ENCODE peak calls at places on chromosomes 5 and 9, in five cellular contexts. B is gastrocnemius medialis, Z is uterus, K is adrenal gland, P is A673. L is an unnamed sample. For H3K9me3, the result is how much of the 10 kb centered on the place peaks cover.

GRCh38 chr5:176407456-176408244 is 8.7 kb downstream of the CLTB start:
- DNase-seq in B (peak), Z (no peak), K (no peak), P (no peak), L (no peak)

GRCh38 chr5:108654042-108654441 is 93.7 kb upstream of the FER start:
- DNase-seq in B (no peak), Z (no peak), K (no peak), P (no peak), L (no peak)

GRCh38 chr5:170273968-170274710 is 23.4 kb downstream of the LCP2 start:
- DNase-seq in B (no peak), Z (no peak), K (peak), P (peak), L (no peak)

GRCh38 chr5:102545175-102545574 is 46.4 kb upstream of the SLCO6A1 start:
- DNase-seq in B (no peak), Z (no peak), K (no peak), P (peak), L (no peak)

GRCh38 chr9:70131296-70131695 is 87.6 kb downstream of the MAMDC2 start:
- DNase-seq in B (no peak), Z (no peak), K (no peak), P (no peak), L (no peak)

GRCh38 chr5:177043958-177044357 is 21.5 kb downstream of the ZNF346 start:
- DNase-seq in B (no peak), Z (no peak), K (no peak), P (no peak), L (no peak)

GRCh38 chr9:2622361-2623045 is 916 bp downstream of the VLDLR start:
- DNase-seq in B (peak), Z (peak), K (peak), P (peak), L (peak)

GRCh38 chr5:66828551-66829421 is 232.6 kb downstream of the MAST4 start:
- DNase-seq in B (peak), Z (peak), K (peak), P (peak), L (peak)

GRCh38 chr9:108994695-108995094 is 18.6 kb downstream of the CTNNAL1 start:
- DNase-seq in B (no peak), Z (no peak), K (peak), P (no peak), L (peak)

GRCh38 chr5:129244478-129244877 is 149.9 kb downstream of the ISOC1 start:
- DNase-seq in B (no peak), Z (no peak), K (no peak), P (no peak), L (no peak)

GRCh38 chr5:154723740-154724505 is 31.3 kb upstream of the LARP1 start:
- DNase-seq in B (no peak), Z (no peak), K (peak), P (no peak), L (no peak)

GRCh38 chr9:11933926-11934325 is 759.3 kb upstream of the TYRP1 start:
- DNase-seq in B (no peak), Z (no peak), K (no peak), P (peak), L (no peak)

GRCh38 chr9:104783588-104783987 is 19.7 kb downstream of the NIPSNAP3B start:
- DNase-seq in B (no peak), Z (no peak), K (peak), P (no peak), L (no peak)

GRCh38 chr9:108271646-108272349 is 584.0 kb downstream of the ACTL7B start:
- DNase-seq in B (no peak), Z (no peak), K (no peak), P (peak), L (no peak)

GRCh38 chr5:89324990-89325389 is 442.0 kb upstream of the MEF2C start:
- DNase-seq in B (no peak), Z (no peak), K (no peak), P (no peak), L (no peak)

GRCh38 chr9:16964228-16964627 is 93.8 kb upstream of the BNC2 start:
- DNase-seq in B (no peak), Z (no peak), K (no peak), P (peak), L (no peak)

GRCh38 chr5:148856009-148856367 is 29.6 kb downstream of the ADRB2 start:
- DNase-seq in B (no peak), Z (no peak), K (no peak), P (no peak), L (no peak)

GRCh38 chr9:113656771-113657670 is 193.5 kb downstream of the RGS3 start:
- DNase-seq in B (no peak), Z (no peak), K (no peak), P (no peak), L (no peak)

GRCh38 chr5:76986828-76987526 is 34.1 kb downstream of the CRHBP start:
- DNase-seq in B (no peak), Z (no peak), K (no peak), P (peak), L (no peak)

DNA sequence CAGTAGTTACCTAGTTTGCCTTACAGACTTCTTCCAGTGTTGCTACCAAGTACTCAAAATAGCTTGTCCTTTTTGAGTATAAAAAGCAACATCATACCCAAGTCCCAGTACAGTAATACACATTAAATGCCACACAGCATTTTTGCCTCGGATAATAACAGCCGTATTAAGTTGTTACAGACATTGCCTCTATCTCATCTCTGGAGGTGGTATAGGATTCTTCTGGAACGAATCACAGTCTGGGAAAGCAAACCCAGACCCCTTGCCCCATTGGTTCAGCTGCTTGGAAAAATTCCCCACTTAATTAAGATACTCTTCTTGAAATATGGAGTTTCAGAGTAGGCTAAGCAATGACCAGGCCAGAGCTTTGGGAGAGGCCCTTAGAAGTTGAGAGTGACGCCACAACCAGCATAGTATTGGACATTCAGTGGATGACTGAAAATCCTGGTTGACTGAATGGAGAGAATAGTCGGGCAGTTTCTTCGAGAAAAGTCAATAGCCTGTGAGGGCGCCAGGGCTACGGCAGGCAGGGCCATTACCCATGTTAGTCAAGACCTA is 252.3 kb downstream of the SLIT3 start:
- DNase-seq in B (no peak), Z (no peak), K (no peak), P (no peak), L (no peak)
- H3K4me3 ChIP-seq in B (no peak), Z (no peak), K (no peak), P (no peak), L (no peak)

DNA sequence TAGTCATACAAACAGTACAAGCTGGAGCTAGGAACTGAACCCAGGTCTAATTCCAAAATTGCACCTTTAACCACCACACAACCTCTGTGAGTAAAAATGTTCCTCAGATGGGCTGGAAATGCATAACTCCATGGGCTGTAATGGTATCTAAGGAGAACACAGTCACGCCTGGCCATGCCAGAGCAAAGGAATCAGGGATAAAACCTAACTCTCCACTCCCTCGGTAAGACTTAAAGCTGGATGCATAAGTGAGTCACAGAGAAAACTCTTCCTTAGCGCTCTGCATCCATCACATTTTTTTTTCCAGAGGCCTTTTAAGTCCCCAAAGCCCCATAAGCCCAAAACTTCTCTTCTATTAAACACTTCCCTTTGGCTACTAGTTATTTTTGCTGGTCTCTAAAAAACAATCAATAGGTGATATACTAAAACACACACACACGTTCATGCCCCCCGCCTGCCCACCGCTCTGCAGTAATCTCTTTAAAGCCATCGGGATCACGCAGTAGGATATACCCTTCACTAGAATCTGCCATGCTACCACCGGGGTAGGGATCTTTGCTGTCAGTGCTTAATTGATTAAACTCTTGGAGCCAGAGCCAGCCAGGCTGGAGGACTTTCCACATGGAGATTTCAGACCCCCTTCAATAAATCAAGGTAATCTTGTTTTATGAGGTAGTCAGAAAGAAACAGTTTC is 213.0 kb downstream of the MAPKAP1 start:
- DNase-seq in B (no peak), Z (no peak), K (no peak), P (no peak), L (no peak)
- H3K27ac ChIP-seq in B (no peak), Z (no peak), K (no peak), P (no peak), L (no peak)

GRCh38 chr9:65409471-65409980 is 124.5 kb upstream of the FOXD4L5 start:
- DNase-seq in B (no peak), Z (no peak), K (no peak), P (no peak), L (no peak)

GRCh38 chr9:65411901-65412300 is 126.9 kb upstream of the FOXD4L5 start:
- DNase-seq in B (no peak), Z (no peak), K (no peak), P (no peak), L (no peak)

GRCh38 chr9:65405253-65405652 is 120.2 kb upstream of the FOXD4L5 start:
- DNase-seq in B (no peak), Z (no peak), K (no peak), P (no peak), L (no peak)

GRCh38 chr9:65411336-65411735 is 126.3 kb upstream of the FOXD4L5 start:
- DNase-seq in B (no peak), Z (no peak), K (no peak), P (no peak), L (no peak)

GRCh38 chr9:65410926-65411325 is 125.9 kb upstream of the FOXD4L5 start:
- DNase-seq in B (no peak), Z (no peak), K (no peak), P (no peak), L (no peak)
- H3K9me3 ChIP-seq in B (under half), Z (under half), K (under half), P (under half), L (under half)

DNA sequence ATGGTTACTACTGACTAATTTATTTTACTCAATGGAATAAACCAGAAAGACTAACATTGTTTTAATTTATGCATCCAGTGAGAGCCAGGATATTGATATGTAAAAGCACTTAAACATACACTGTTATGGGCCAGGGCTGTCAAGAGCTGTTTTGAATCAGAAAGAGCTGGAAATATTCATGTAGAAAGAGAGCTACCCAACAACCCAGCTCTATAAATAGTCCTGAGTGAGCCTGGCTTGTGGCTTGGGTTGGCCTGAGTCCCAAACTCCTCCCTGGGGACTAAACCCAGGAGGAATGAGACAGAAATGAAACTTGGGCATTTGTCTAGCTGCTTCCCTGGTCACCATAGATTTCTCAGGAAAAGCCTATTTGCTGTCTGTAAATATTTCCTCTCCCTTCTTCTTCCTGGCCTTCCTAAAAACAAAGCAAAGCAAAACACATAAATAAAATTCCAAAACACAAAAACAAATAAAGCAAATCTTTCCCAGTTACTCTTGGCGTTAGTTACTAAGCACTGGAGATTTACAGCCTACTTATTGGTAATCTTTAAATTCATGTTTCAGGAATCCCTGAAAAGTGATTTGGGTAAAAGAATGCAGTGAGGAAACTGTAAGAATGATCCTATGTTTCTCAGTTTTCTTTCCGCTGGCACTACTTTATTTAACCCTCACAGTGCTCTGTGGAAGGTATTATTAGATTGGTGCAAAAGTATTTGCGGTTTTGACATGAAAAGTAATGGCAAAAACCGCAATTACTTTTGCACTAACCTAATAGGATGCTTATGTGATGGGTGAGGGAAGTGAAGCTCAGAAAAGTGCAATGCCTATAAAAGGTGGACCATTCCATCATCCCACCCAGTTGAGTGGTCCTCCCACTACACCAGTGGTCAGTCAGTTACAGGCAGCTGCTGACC is 111.8 kb downstream of the CARTPT start:
- DNase-seq in B (peak), Z (peak), K (peak), P (peak), L (peak)
- H3K4me3 ChIP-seq in B (no peak), Z (no peak), K (peak), P (no peak), L (no peak)

GRCh38 chr9:4298255-4299005 is 1.4 kb downstream of the GLIS3 start:
- DNase-seq in B (peak), Z (peak), K (peak), P (peak), L (peak)
- H3K27ac ChIP-seq in B (peak), Z (peak), K (peak), P (no peak), L (peak)

DNA sequence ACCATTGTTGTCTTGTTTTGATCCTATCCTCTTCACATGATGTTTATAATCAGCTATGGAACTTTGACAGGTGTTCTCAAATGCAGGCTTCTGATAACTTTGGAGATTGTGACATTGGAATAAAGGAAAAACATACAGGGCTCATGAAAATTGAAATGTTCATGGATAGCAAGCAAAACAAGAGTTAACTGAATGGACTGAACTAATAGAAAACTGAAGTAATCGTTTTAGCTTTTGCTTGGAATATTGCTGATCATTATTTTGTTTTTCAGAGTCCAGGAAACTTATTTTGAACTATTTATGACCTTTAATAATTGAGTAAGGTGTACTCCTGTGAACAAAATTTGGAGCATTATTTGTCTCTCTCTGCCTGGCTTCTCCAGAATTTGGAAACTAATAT is 436.7 kb upstream of the CDH9 start:
- DNase-seq in B (no peak), Z (no peak), K (no peak), P (no peak), L (no peak)
- H3K9me3 ChIP-seq in B (under half), Z (under half), K (under half), P (under half), L (under half)

GRCh38 chr9:35660966-35661413 is 2.9 kb downstream of the CCDC107 start:
- DNase-seq in B (no peak), Z (no peak), K (peak), P (peak), L (no peak)
- H3K4me3 ChIP-seq in B (no peak), Z (no peak), K (no peak), P (no peak), L (no peak)

GRCh38 chr9:33346564-33346963 is 55.8 kb downstream of the AQP7 start:
- DNase-seq in B (no peak), Z (no peak), K (no peak), P (no peak), L (no peak)

GRCh38 chr9:33348998-33349397 is 53.4 kb downstream of the AQP7 start:
- DNase-seq in B (no peak), Z (no peak), K (no peak), P (no peak), L (no peak)

GRCh38 chr9:33350310-33350709 is 52.1 kb downstream of the AQP7 start:
- DNase-seq in B (no peak), Z (no peak), K (no peak), P (no peak), L (no peak)

GRCh38 chr9:33351547-33351946 is 50.8 kb downstream of the AQP7 start:
- DNase-seq in B (no peak), Z (no peak), K (no peak), P (no peak), L (no peak)

DNA sequence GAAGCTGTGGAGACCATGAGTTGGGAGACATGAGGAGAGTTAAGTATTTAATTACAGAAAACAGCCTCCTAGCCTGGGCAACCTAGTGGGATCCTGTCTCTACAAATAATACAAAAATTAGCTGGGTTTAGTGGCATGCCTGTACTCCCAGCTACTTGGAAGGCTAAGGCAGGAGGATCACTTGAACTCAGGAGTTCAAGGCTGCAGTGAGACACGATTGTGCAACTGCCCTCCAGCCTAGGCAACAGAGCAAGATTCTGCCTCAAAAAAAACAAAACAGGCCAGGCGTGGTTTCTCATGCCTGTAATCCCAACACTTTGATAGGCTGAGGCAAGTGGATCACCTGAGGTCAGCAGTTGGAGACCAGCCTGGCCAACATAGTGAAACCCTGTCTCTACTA is 52.6 kb downstream of the AQP7 start:
- DNase-seq in B (no peak), Z (no peak), K (peak), P (no peak), L (no peak)
- H3K27ac ChIP-seq in B (no peak), Z (peak), K (peak), P (no peak), L (peak)

GRCh38 chr5:158669275-158669674 is 430.4 kb downstream of the EBF1 start:
- DNase-seq in B (no peak), Z (no peak), K (no peak), P (no peak), L (no peak)

GRCh38 chr5:158670199-158670598 is 429.5 kb downstream of the EBF1 start:
- DNase-seq in B (no peak), Z (no peak), K (no peak), P (no peak), L (no peak)
- H3K9me3 ChIP-seq in B (under half), Z (under half), K (under half), P (under half), L (under half)

L was measured in lower lobe of right lung.